ENCODE peak calls at places on chromosomes 16 and 17, in nine cellular contexts. O is breast epithelium; M is activated CD8-positive, alpha-beta T cell treated with anti-CD3 and anti-CD28 coated beads for 36 hours; Z is SHP77; E is stimulated activated CD4-positive, alpha-beta T cell treated with anti-CD3 and anti-CD28 coated beads, Interleukin-1b, Interleukin-23, amount 100 ng/mL, for 4 hours; W is T-helper 2 cell; J is Panc1; H is CD8-positive, alpha-beta memory T cell; K is effector CD4-positive, alpha-beta T cell. Y is an unnamed sample.

GRCh38 chr16:87065781-87066694 is 251.2 kb downstream of the C16orf95 start:
- DNase-seq in O (no peak), M (no peak), Z (no peak), E (no peak), W (no peak), J (no peak), H (no peak), K (no peak), Y (no peak)

GRCh38 chr16:19861811-19862327 is 22.8 kb downstream of the GPRC5B start:
- DNase-seq in O (no peak), M (no peak), Z (no peak), E (no peak), W (no peak), J (no peak), H (no peak), K (no peak), Y (no peak)

GRCh38 chr17:15384142-15384803 is 42.9 kb upstream of the TEKT3 start:
- DNase-seq in O (no peak), M (no peak), Z (no peak), E (no peak), W (no peak), J (no peak), H (no peak), K (no peak), Y (no peak)

GRCh38 chr17:18916816-18917496 is 35.0 kb upstream of the SLC5A10 start:
- DNase-seq in O (no peak), M (no peak), Z (no peak), E (no peak), W (no peak), J (no peak), H (no peak), K (no peak), Y (no peak)

GRCh38 chr16:70780546-70780945 is 20.4 kb downstream of the VAC14 start:
- DNase-seq in O (no peak), M (no peak), Z (no peak), E (no peak), W (no peak), J (no peak), H (no peak), K (no peak), Y (no peak)

GRCh38 chr17:10022416-10022815 is 117.3 kb upstream of the RCVRN start:
- DNase-seq in O (no peak), M (no peak), Z (no peak), E (no peak), W (no peak), J (no peak), H (no peak), K (no peak), Y (no peak)

GRCh38 chr17:50872710-50873424 is 6.7 kb upstream of the TOB1 start:
- DNase-seq in O (no peak), M (peak), Z (no peak), E (no peak), W (no peak), J (no peak), H (peak), K (peak), Y (no peak)

GRCh38 chr17:68622423-68622822 is 21.3 kb upstream of the FAM20A start:
- DNase-seq in O (no peak), M (no peak), Z (no peak), E (no peak), W (no peak), J (no peak), H (no peak), K (no peak), Y (no peak)

GRCh38 chr17:66540131-66540781 is 237.8 kb downstream of the PRKCA start:
- DNase-seq in O (no peak), M (no peak), Z (no peak), E (no peak), W (no peak), J (no peak), H (no peak), K (no peak), Y (no peak)

GRCh38 chr16:74757347-74757746 is 17.3 kb downstream of the FA2H start:
- DNase-seq in O (no peak), M (no peak), Z (no peak), E (no peak), W (no peak), J (no peak), H (no peak), K (no peak), Y (no peak)

GRCh38 chr17:39632153-39632941 is 4.6 kb upstream of the STARD3 start:
- DNase-seq in O (no peak), M (no peak), Z (no peak), E (no peak), W (no peak), J (no peak), H (no peak), K (no peak), Y (no peak)

GRCh38 chr17:45332505-45332904 is 15.7 kb upstream of the MAP3K14 start:
- DNase-seq in O (peak), M (no peak), Z (no peak), E (no peak), W (no peak), J (no peak), H (no peak), K (no peak), Y (no peak)

GRCh38 chr17:44677136-44677535 is 12.4 kb downstream of the CCDC43 start:
- DNase-seq in O (no peak), M (no peak), Z (no peak), E (no peak), W (no peak), J (no peak), H (no peak), K (no peak), Y (no peak)